ENCODE peak calls at places on chromosomes 5 and 9, in four cellular contexts. L is HT-29; X is fibroblast of mammary gland; M is activated naive CD8-positive, alpha-beta T cell treated with anti-CD3 and anti-CD28 coated beads, Interleukin-2, amount 50 U/mL, for 24 hours. D is an unnamed sample.

GRCh38 chr5:43675357-43675756 is 72.4 kb downstream of the NNT start:
- DNase-seq in M (no peak), L (no peak), X (no peak), D (no peak)

GRCh38 chr5:179755022-179755421 is 22.4 kb downstream of the MAML1 start:
- DNase-seq in X (no peak), L (no peak), M (no peak), D (no peak)

GRCh38 chr9:87606921-87607521 is 109.4 kb downstream of the DAPK1 start:
- DNase-seq in L (no peak), M (no peak), X (peak; percentile 71), D (no peak)

GRCh38 chr5:107670028-107670926 is 460 bp downstream of the EFNA5 start:
- DNase-seq in X (no peak), L (peak; percentile 38), M (no peak), D (peak; percentile 19)

GRCh38 chr5:111962906-111963305 is 205.9 kb upstream of the NREP start:
- DNase-seq in L (no peak), M (no peak), X (no peak), D (no peak)

GRCh38 chr5:99032234-99033013 is 103.6 kb upstream of the CHD1 start:
- DNase-seq in M (peak; percentile 49), X (peak; percentile 86), L (peak; percentile 88), D (peak; percentile 34)

GRCh38 chr5:58891072-58891970 is 308.4 kb downstream of the RAB3C start:
- DNase-seq in X (peak; percentile 99), M (peak; percentile 69), L (peak; percentile 79), D (peak; percentile 51)

GRCh38 chr5:145495741-145496140 is 339.4 kb downstream of the PRELID2 start:
- DNase-seq in X (peak; percentile 98), M (no peak), L (peak; percentile 46), D (no peak)

GRCh38 chr5:148836272-148837250 is 10.2 kb downstream of the ADRB2 start:
- DNase-seq in M (no peak), L (no peak), X (no peak), D (no peak)

GRCh38 chr5:78293856-78294249 is 645 bp downstream of the AP3B1 start:
- DNase-seq in X (no peak), L (peak; percentile 41), M (no peak), D (no peak)

GRCh38 chr9:121637441-121638222 is 13.8 kb upstream of the DAB2IP start:
- DNase-seq in L (peak; percentile 26), M (no peak), X (peak; percentile 46), D (peak; percentile 81)

GRCh38 chr9:89154651-89155336 is 23.8 kb downstream of the SHC3 start:
- DNase-seq in L (no peak), X (peak; percentile 92), M (no peak), D (no peak)

GRCh38 chr9:614421-614820 is 227.1 kb upstream of the DMRT1 start:
- DNase-seq in M (no peak), L (no peak), X (no peak), D (no peak)

D was measured in amygdala.